ENCODE peak calls at places on chromosomes 7 and 10, in five cellular contexts. U is NCI-H1092, Y is HL-60, C is ecto neural progenitor cell, G is HuH-7.5. Z is an unnamed sample.

GRCh38 chr7:1765336-1765735 is 95.3 kb downstream of the ELFN1 start:
- DNase-seq in U (no peak), Y (no peak), C (no peak), G (no peak), Z (no peak)

GRCh38 chr10:120365872-120366271 is 91.2 kb upstream of the PLPP4 start:
- DNase-seq in U (no peak), Y (no peak), C (no peak), G (no peak), Z (no peak)

GRCh38 chr7:150374026-150374425 is 5.1 kb upstream of the ZNF775 start:
- DNase-seq in U (no peak), Y (no peak), C (no peak), G (no peak), Z (no peak)

GRCh38 chr10:86798636-86799035 is 42.2 kb downstream of the BMPR1A start:
- DNase-seq in U (no peak), Y (no peak), C (no peak), G (no peak), Z (no peak)

GRCh38 chr10:31769564-31769963 is 159.1 kb downstream of the ARHGAP12 start:
- DNase-seq in U (no peak), Y (no peak), C (no peak), G (no peak), Z (no peak)

GRCh38 chr10:126160571-126160970 is 227.7 kb downstream of the ADAM12 start:
- DNase-seq in U (no peak), Y (no peak), C (no peak), G (no peak), Z (no peak)

GRCh38 chr10:131094406-131095108 is 217.0 kb downstream of the TCERG1L start:
- DNase-seq in U (no peak), Y (no peak), C (no peak), G (no peak), Z (no peak)

GRCh38 chr10:21171936-21172773 is 275.0 kb upstream of the NEBL start:
- DNase-seq in U (peak), Y (no peak), C (no peak), G (no peak), Z (no peak)

GRCh38 chr7:130024390-130024789 is 26.8 kb downstream of the ZC3HC1 start:
- DNase-seq in U (no peak), Y (no peak), C (no peak), G (no peak), Z (no peak)

GRCh38 chr7:94394058-94394398 is 667 bp upstream of the COL1A2 start:
- DNase-seq in U (no peak), Y (no peak), C (no peak), G (no peak), Z (no peak)

GRCh38 chr7:134056816-134057215 is 70.3 kb upstream of the LRGUK start:
- DNase-seq in U (no peak), Y (no peak), C (no peak), G (no peak), Z (no peak)

GRCh38 chr10:1454964-1455363 is 282.4 kb downstream of the ADARB2 start:
- DNase-seq in U (no peak), Y (no peak), C (no peak), G (no peak), Z (peak)

GRCh38 chr7:111392976-111393762 is 169.1 kb downstream of the IMMP2L start:
- DNase-seq in U (no peak), Y (no peak), C (no peak), G (no peak), Z (no peak)

GRCh38 chr10:22568928-22569327 is 145.4 kb downstream of the PIP4K2A start:
- DNase-seq in U (no peak), Y (no peak), C (no peak), G (no peak), Z (no peak)

GRCh38 chr7:41237956-41238355 is 464.9 kb downstream of the INHBA start:
- DNase-seq in U (no peak), Y (no peak), C (no peak), G (no peak), Z (no peak)

GRCh38 chr10:14839305-14839695 is 1.2 kb downstream of the HSPA14 start:
- DNase-seq in U (no peak), Y (peak), C (no peak), G (no peak), Z (no peak)

GRCh38 chr10:62779487-62780248 is 24.9 kb upstream of the ADO start:
- DNase-seq in U (no peak), Y (no peak), C (no peak), G (no peak), Z (no peak)

GRCh38 chr10:102090772-102091171 is 25.6 kb downstream of the HPS6 start:
- DNase-seq in U (no peak), Y (no peak), C (no peak), G (no peak), Z (no peak)

GRCh38 chr10:101050206-101051069 is 11.4 kb upstream of the KAZALD1 start:
- DNase-seq in U (peak), Y (peak), C (peak), G (peak), Z (no peak)

GRCh38 chr7:45325378-45325777 is 167.8 kb downstream of the RAMP3 start:
- DNase-seq in U (no peak), Y (no peak), C (no peak), G (no peak), Z (no peak)

GRCh38 chr10:11687357-11687771 is 54.8 kb upstream of the ECHDC3 start:
- DNase-seq in U (no peak), Y (no peak), C (no peak), G (no peak), Z (no peak)

Z was measured in NCI-H187 treated with DMSO at 0.1 percent for 48 hours.